ENCODE peak calls at places on chromosome 22, in seven cellular contexts. A is IMR-90, D is frontal cortex, T is sigmoid colon, E is LoVo, J is AG04450, B is fibroblast of mammary gland. Y is an unnamed sample.

GRCh38 chr22:32796865-32797573 is 4.5 kb upstream of the TIMP3 start:
- DNase-seq in J (peak), E (peak), A (peak), T (peak), B (peak), D (peak), Y (peak)

GRCh38 chr22:27866136-27867091 is 52.6 kb downstream of the PITPNB start:
- DNase-seq in E (no peak), B (peak), T (peak), A (peak), J (peak), D (no peak), Y (peak)

GRCh38 chr22:44330727-44331660 is 18.2 kb upstream of the SHISAL1 start:
- DNase-seq in A (no peak), T (peak), E (no peak), B (no peak), J (no peak), D (no peak), Y (peak)

GRCh38 chr22:40462195-40462988 is 92.0 kb downstream of the SGSM3 start:
- DNase-seq in E (no peak), A (no peak), B (no peak), T (no peak), J (no peak), D (no peak), Y (no peak)

GRCh38 chr22:47476226-47476625 is 713.8 kb downstream of the TBC1D22A start:
- DNase-seq in E (no peak), A (no peak), D (no peak), B (no peak), J (no peak), T (no peak), Y (no peak)

GRCh38 chr22:27438271-27438980 is 363.1 kb downstream of the MN1 start:
- DNase-seq in D (peak), T (peak), A (peak), E (no peak), B (no peak), J (no peak), Y (peak)

GRCh38 chr22:44672632-44673031 is 29.4 kb upstream of the PRR5 start:
- DNase-seq in B (no peak), J (no peak), T (no peak), D (no peak), A (no peak), E (no peak), Y (no peak)

GRCh38 chr22:46250783-46251125 is 661 bp upstream of the CDPF1 start:
- DNase-seq in A (no peak), E (no peak), J (no peak), T (no peak), D (no peak), B (no peak), Y (no peak)

GRCh38 chr22:49976439-49977175 is 16.0 kb downstream of the PIM3 start:
- DNase-seq in B (no peak), T (no peak), D (no peak), E (no peak), A (no peak), J (no peak), Y (no peak)

GRCh38 chr22:49502126-49502826 is 325.4 kb downstream of the BRD1 start:
- DNase-seq in A (no peak), B (peak), J (no peak), E (peak), T (no peak), D (no peak), Y (no peak)

GRCh38 chr22:31436132-31436531 is 36.7 kb downstream of the DRG1 start:
- DNase-seq in B (peak), T (no peak), E (no peak), D (no peak), A (no peak), J (no peak), Y (no peak)

GRCh38 chr22:48538291-48538820 is 1289.3 kb downstream of the BRD1 start:
- DNase-seq in J (no peak), D (no peak), B (no peak), E (no peak), A (no peak), T (no peak), Y (no peak)

GRCh38 chr22:29083576-29084566 is 11.0 kb downstream of the KREMEN1 start:
- DNase-seq in J (no peak), T (no peak), A (peak), E (no peak), D (no peak), B (peak), Y (no peak)

GRCh38 chr22:24975813-24976341 is 23.4 kb downstream of the KIAA1671 start:
- DNase-seq in A (no peak), T (peak), B (peak), E (no peak), D (no peak), J (no peak), Y (peak)

GRCh38 chr22:35586771-35587170 is 30.4 kb downstream of the MB start:
- DNase-seq in B (no peak), D (no peak), A (no peak), J (no peak), T (no peak), E (no peak), Y (no peak)

GRCh38 chr22:48781391-48781790 is 1046.3 kb downstream of the BRD1 start:
- DNase-seq in J (no peak), E (no peak), T (peak), A (no peak), B (no peak), D (no peak), Y (no peak)

GRCh38 chr22:43077121-43077877 is 11.9 kb downstream of the TTLL1 start:
- DNase-seq in A (no peak), J (no peak), D (no peak), B (no peak), T (no peak), E (no peak), Y (no peak)

GRCh38 chr22:30354644-30355043 is 2.0 kb downstream of the SF3A1 start:
- DNase-seq in T (no peak), A (no peak), B (no peak), D (no peak), E (no peak), J (no peak), Y (peak)

GRCh38 chr22:49411236-49411635 is 416.4 kb downstream of the BRD1 start:
- DNase-seq in A (no peak), T (no peak), E (no peak), D (no peak), B (no peak), J (no peak), Y (no peak)

GRCh38 chr22:37697540-37697835 is 640 bp downstream of the TRIOBP start:
- DNase-seq in T (no peak), J (no peak), A (no peak), B (no peak), D (no peak), E (no peak), Y (no peak)

GRCh38 chr22:26174280-26174679 is 5.0 kb downstream of the SEZ6L start:
- DNase-seq in D (no peak), J (no peak), A (no peak), E (no peak), T (no peak), B (no peak), Y (no peak)

GRCh38 chr22:43883012-43883661 is 8.7 kb downstream of the PNPLA5 start:
- DNase-seq in E (peak), A (peak), D (peak), B (peak), T (peak), J (no peak), Y (peak)

GRCh38 chr22:29109853-29110252 is 37.0 kb downstream of the KREMEN1 start:
- DNase-seq in D (no peak), E (no peak), B (peak), T (no peak), A (peak), J (no peak), Y (no peak)

GRCh38 chr22:49177666-49178065 is 650.0 kb downstream of the BRD1 start:
- DNase-seq in T (no peak), B (no peak), A (no peak), D (no peak), J (no peak), E (no peak), Y (no peak)

GRCh38 chr22:32518848-32519247 is 44.2 kb downstream of the FBXO7 start:
- DNase-seq in D (no peak), T (no peak), A (no peak), E (peak), J (no peak), B (no peak), Y (peak)

GRCh38 chr22:28883917-28884753 is 763 bp downstream of the ZNRF3 start:
- DNase-seq in E (peak), A (peak), B (no peak), D (no peak), J (no peak), T (peak), Y (peak)

GRCh38 chr22:49979587-49980264 is 19.2 kb downstream of the PIM3 start:
- DNase-seq in A (no peak), J (no peak), D (no peak), T (no peak), B (peak), E (peak), Y (peak)

GRCh38 chr22:24867327-24868022 is 61.5 kb downstream of the SGSM1 start:
- DNase-seq in E (no peak), T (no peak), B (no peak), J (no peak), A (no peak), D (peak), Y (no peak)

GRCh38 chr22:20464912-20465758 is 27.5 kb upstream of the SCARF2 start:
- DNase-seq in T (no peak), D (no peak), E (no peak), J (no peak), B (no peak), A (no peak), Y (no peak)

GRCh38 chr22:32695451-32695891 is 106.0 kb upstream of the TIMP3 start:
- DNase-seq in T (no peak), B (peak), E (peak), A (peak), D (no peak), J (peak), Y (peak)

GRCh38 chr22:20430641-20431519 is 6.7 kb downstream of the SCARF2 start:
- DNase-seq in E (peak), A (no peak), J (no peak), T (peak), D (peak), B (no peak), Y (peak)

GRCh38 chr22:46064966-46065666 is 85.2 kb upstream of the PPARA start:
- DNase-seq in T (peak), D (no peak), J (no peak), E (no peak), A (no peak), B (peak), Y (no peak)

GRCh38 chr22:49229483-49230193 is 598.0 kb downstream of the BRD1 start:
- DNase-seq in T (no peak), A (no peak), E (no peak), J (no peak), D (no peak), B (no peak), Y (no peak)

GRCh38 chr22:50626314-50626855 is 1.6 kb downstream of the ARSA start:
- DNase-seq in T (peak), J (no peak), A (no peak), E (no peak), D (no peak), B (no peak), Y (no peak)

GRCh38 chr22:32018056-32018455 is 25.0 kb upstream of the SLC5A1 start:
- DNase-seq in E (no peak), T (no peak), B (no peak), J (no peak), A (no peak), D (no peak), Y (peak)

GRCh38 chr22:41217553-41218157 is 12.5 kb downstream of the L3MBTL2 start:
- DNase-seq in D (peak), A (peak), T (peak), E (no peak), J (peak), B (peak), Y (peak)